ENCODE peak calls at places on chromosome 14, in nine cellular contexts. T is Karpas-422, R is fibroblast of mammary gland, F is cardiac fibroblast, K is GM23248, M is tibial nerve, W is heart left ventricle, Q is GM12865, U is mesendoderm. I is an unnamed sample.

GRCh38 chr14:58771016-58771415 is 133.3 kb downstream of the DACT1 start:
- DNase-seq in T (no peak), R (no peak), F (no peak), K (no peak), M (no peak), W (no peak), Q (no peak), U (peak), I (no peak)

GRCh38 chr14:38336298-38336697 is 80.4 kb upstream of the CLEC14A start:
- DNase-seq in T (no peak), R (no peak), F (no peak), K (peak), M (no peak), W (no peak), Q (no peak), U (no peak), I (no peak)

GRCh38 chr14:21087294-21088091 is 11.0 kb downstream of the ZNF219 start:
- DNase-seq in T (peak), R (peak), F (peak), K (peak), M (no peak), W (no peak), Q (peak), U (peak), I (peak)

GRCh38 chr14:39956372-39956771 is 524.1 kb upstream of the FBXO33 start:
- DNase-seq in T (peak), R (no peak), F (no peak), K (no peak), M (no peak), W (no peak), Q (peak), U (no peak), I (peak)

GRCh38 chr14:54708982-54709381 is 142.1 kb downstream of the SAMD4A start:
- DNase-seq in T (no peak), R (no peak), F (no peak), K (no peak), M (no peak), W (no peak), Q (no peak), U (no peak), I (no peak)

GRCh38 chr14:94918896-94919295 is 149.0 kb upstream of the GSC start:
- DNase-seq in T (no peak), R (peak), F (no peak), K (peak), M (no peak), W (no peak), Q (no peak), U (peak), I (no peak)

GRCh38 chr14:88473791-88474190 is 81.0 kb downstream of the PTPN21 start:
- DNase-seq in T (no peak), R (no peak), F (no peak), K (no peak), M (no peak), W (no peak), Q (no peak), U (peak), I (no peak)

GRCh38 chr14:65040666-65041433 is 54.2 kb downstream of the FNTB start:
- DNase-seq in T (no peak), R (no peak), F (no peak), K (no peak), M (no peak), W (no peak), Q (no peak), U (no peak), I (no peak)

GRCh38 chr14:41280745-41281144 is 325.9 kb upstream of the LRFN5 start:
- DNase-seq in T (peak), R (peak), F (peak), K (peak), M (no peak), W (no peak), Q (no peak), U (peak), I (peak)

GRCh38 chr14:26765768-26766550 is 168.1 kb upstream of the NOVA1 start:
- DNase-seq in T (peak), R (peak), F (peak), K (peak), M (peak), W (peak), Q (no peak), U (peak), I (no peak)

GRCh38 chr14:103311171-103311997 is 22.7 kb upstream of the EIF5 start:
- DNase-seq in T (no peak), R (no peak), F (no peak), K (no peak), M (no peak), W (no peak), Q (no peak), U (no peak), I (no peak)

GRCh38 chr14:61234215-61234916 is 46.8 kb downstream of the TMEM30B start:
- DNase-seq in T (peak), R (no peak), F (no peak), K (no peak), M (no peak), W (no peak), Q (no peak), U (no peak), I (no peak)

GRCh38 chr14:71852201-71852600 is 80.0 kb upstream of the RGS6 start:
- DNase-seq in T (no peak), R (no peak), F (peak), K (no peak), M (no peak), W (no peak), Q (no peak), U (peak), I (peak)

GRCh38 chr14:80316426-80316825 is 105.1 kb upstream of the DIO2 start:
- DNase-seq in T (no peak), R (peak), F (peak), K (peak), M (no peak), W (no peak), Q (no peak), U (no peak), I (no peak)

GRCh38 chr14:104797112-104798044 is 1.8 kb upstream of the AKT1 start:
- DNase-seq in T (peak), R (no peak), F (no peak), K (no peak), M (no peak), W (peak), Q (no peak), U (peak), I (no peak)

GRCh38 chr14:89241265-89241664 is 175.8 kb downstream of the FOXN3 start:
- DNase-seq in T (no peak), R (no peak), F (no peak), K (no peak), M (no peak), W (no peak), Q (no peak), U (no peak), I (no peak)

GRCh38 chr14:55701638-55702037 is 121.6 kb downstream of the KTN1 start:
- DNase-seq in T (peak), R (peak), F (no peak), K (peak), M (no peak), W (no peak), Q (peak), U (no peak), I (no peak)

GRCh38 chr14:102235275-102235897 is 69.6 kb downstream of the MOK start:
- DNase-seq in T (peak), R (peak), F (peak), K (peak), M (peak), W (peak), Q (peak), U (peak), I (peak)

GRCh38 chr14:86038401-86038985 is 508.5 kb downstream of the FLRT2 start:
- DNase-seq in T (peak), R (peak), F (peak), K (peak), M (no peak), W (peak), Q (peak), U (peak), I (peak)

GRCh38 chr14:58626441-58626840 is 11.3 kb upstream of the DACT1 start:
- DNase-seq in T (no peak), R (peak), F (peak), K (peak), M (no peak), W (no peak), Q (no peak), U (no peak), I (no peak)

GRCh38 chr14:68977137-68977740 is 1.9 kb downstream of the ACTN1 start:
- DNase-seq in T (no peak), R (no peak), F (no peak), K (no peak), M (no peak), W (no peak), Q (peak), U (no peak), I (no peak)

GRCh38 chr14:96792581-96792980 is 4.6 kb upstream of the VRK1 start:
- DNase-seq in T (no peak), R (no peak), F (no peak), K (no peak), M (no peak), W (no peak), Q (no peak), U (no peak), I (no peak)

GRCh38 chr14:58914271-58914855 is 274.1 kb upstream of the DAAM1 start:
- DNase-seq in T (no peak), R (no peak), F (no peak), K (no peak), M (no peak), W (no peak), Q (no peak), U (no peak), I (no peak)

GRCh38 chr14:46322076-46322475 is 329.5 kb downstream of the RPL10L start:
- DNase-seq in T (no peak), R (no peak), F (no peak), K (no peak), M (no peak), W (no peak), Q (no peak), U (peak), I (no peak)

GRCh38 chr14:66104486-66104885 is 381.7 kb upstream of the CCDC196 start:
- DNase-seq in T (no peak), R (no peak), F (no peak), K (no peak), M (no peak), W (no peak), Q (no peak), U (peak), I (no peak)

GRCh38 chr14:65849558-65849957 is 437.0 kb downstream of the FUT8 start:
- DNase-seq in T (no peak), R (no peak), F (no peak), K (no peak), M (no peak), W (no peak), Q (no peak), U (peak), I (no peak)

GRCh38 chr14:59252772-59253500 is 64.5 kb downstream of the DAAM1 start:
- DNase-seq in T (no peak), R (peak), F (peak), K (peak), M (no peak), W (no peak), Q (no peak), U (no peak), I (no peak)

GRCh38 chr14:44170099-44170498 is 337.0 kb downstream of the FSCB start:
- DNase-seq in T (no peak), R (no peak), F (peak), K (no peak), M (no peak), W (no peak), Q (no peak), U (no peak), I (no peak)

GRCh38 chr14:65117795-65118746 is 15.8 kb upstream of the MAX start:
- DNase-seq in T (no peak), R (no peak), F (no peak), K (no peak), M (no peak), W (no peak), Q (no peak), U (no peak), I (no peak)

GRCh38 chr14:101743701-101744100 is 17.8 kb upstream of the PPP2R5C start:
- DNase-seq in T (no peak), R (no peak), F (no peak), K (no peak), M (no peak), W (no peak), Q (no peak), U (no peak), I (no peak)

GRCh38 chr14:94573706-94574105 is 7.5 kb upstream of the SERPINA5 start:
- DNase-seq in T (no peak), R (no peak), F (no peak), K (no peak), M (no peak), W (no peak), Q (no peak), U (no peak), I (no peak)

GRCh38 chr14:75196468-75196867 is 20.1 kb upstream of the TMED10 start:
- DNase-seq in T (no peak), R (no peak), F (no peak), K (no peak), M (no peak), W (no peak), Q (no peak), U (no peak), I (no peak)

GRCh38 chr14:105532111-105532623 is 5.8 kb downstream of the TMEM121 start:
- DNase-seq in T (peak), R (no peak), F (no peak), K (no peak), M (no peak), W (no peak), Q (no peak), U (no peak), I (no peak)

GRCh38 chr14:58830121-58830520 is 192.4 kb downstream of the DACT1 start:
- DNase-seq in T (no peak), R (no peak), F (no peak), K (no peak), M (no peak), W (no peak), Q (no peak), U (no peak), I (no peak)

GRCh38 chr14:101444116-101444515 is 117.2 kb upstream of the DIO3 start:
- DNase-seq in T (no peak), R (peak), F (no peak), K (peak), M (no peak), W (no peak), Q (no peak), U (no peak), I (no peak)

DNA sequence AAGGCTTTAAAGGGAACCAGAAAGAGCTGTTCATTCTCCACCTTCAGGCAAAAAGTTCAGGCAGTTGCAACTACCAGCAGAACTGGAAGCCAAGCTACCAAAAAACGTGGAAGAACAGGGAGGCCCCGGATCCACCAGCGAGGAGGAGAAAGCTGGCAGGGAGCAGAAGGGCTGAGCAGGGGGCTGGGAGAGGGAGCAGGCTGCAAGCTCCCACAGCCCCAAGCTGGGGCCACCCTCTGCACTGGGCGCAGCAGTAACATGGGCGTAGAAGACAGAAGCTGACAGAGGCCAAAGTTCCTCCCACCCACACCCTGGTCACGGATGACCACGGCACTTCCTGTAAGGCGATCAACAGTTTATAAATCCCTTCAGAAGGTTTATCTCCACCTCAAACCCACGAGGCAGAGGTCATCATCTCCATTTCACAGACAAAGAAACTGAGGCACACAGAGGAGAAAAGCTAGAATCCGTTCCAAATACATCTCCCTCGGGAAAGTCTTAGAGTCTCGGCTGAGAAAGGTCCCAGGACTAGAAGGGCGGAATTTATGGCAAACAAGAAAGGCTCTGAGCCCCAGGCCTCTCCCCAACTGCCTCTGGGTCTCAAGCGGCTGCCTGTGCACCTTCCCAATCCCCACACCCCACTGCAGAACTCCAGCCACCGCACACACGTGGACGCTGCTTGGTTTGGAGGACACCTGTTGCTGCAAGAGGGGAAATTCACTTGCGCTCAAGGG is 1.8 kb downstream of the CCDC85C start:
- DNase-seq in T (no peak), R (no peak), F (peak), K (peak), M (no peak), W (no peak), Q (no peak), U (no peak), I (no peak)
- H3K4me3 ChIP-seq in T (no peak), R (no peak), F (peak), K (peak), M (no peak), W (peak), Q (no peak), U (no peak), I (no peak)

DNA sequence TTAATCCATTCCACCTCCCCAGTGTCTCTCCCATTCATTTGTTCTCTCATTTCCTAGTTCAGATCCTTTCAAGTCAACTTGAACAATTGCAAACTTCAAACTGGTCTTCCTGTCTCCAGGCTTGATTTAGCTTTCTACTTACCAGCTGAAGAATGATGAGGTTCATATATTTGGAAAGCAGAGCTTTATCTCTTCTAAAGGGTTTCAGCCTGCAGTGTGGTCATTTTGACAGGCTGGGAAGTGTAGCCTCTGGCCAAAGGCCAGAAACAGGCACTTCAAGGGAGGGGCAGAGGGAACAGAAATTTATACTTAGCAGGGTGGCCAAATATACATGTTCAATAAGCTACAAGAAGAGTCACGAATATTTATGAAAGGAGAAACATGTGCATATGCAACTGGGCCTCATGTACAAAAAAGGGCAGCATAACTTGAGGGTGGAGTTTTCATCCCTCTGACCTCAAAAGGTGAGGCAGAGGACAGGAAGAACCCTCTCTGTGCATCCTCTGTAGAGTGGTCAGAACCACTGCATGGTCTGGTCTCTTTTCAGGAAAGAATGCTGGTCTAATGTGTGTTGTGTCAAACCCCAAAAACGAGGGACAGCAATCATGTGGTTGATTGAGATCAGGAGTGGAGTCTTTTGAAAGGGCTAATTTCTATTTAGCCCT is 34.0 kb upstream of the HECTD1 start:
- DNase-seq in T (no peak), R (no peak), F (peak), K (peak), M (no peak), W (no peak), Q (peak), U (no peak), I (no peak)
- H3K4me3 ChIP-seq in T (no peak), R (no peak), F (peak), K (peak), M (no peak), W (no peak), Q (no peak), U (no peak), I (no peak)

GRCh38 chr14:100314724-100315123 is 8.4 kb upstream of the SLC25A47 start:
- DNase-seq in T (no peak), R (no peak), F (no peak), K (no peak), M (no peak), W (no peak), Q (no peak), U (no peak), I (no peak)

GRCh38 chr14:100317389-100317788 is 5.8 kb upstream of the SLC25A47 start:
- DNase-seq in T (no peak), R (no peak), F (no peak), K (no peak), M (no peak), W (no peak), Q (no peak), U (no peak), I (no peak)

GRCh38 chr14:100321473-100322137 is 1.5 kb upstream of the SLC25A47 start:
- DNase-seq in T (no peak), R (no peak), F (no peak), K (no peak), M (no peak), W (peak), Q (no peak), U (no peak), I (no peak)

GRCh38 chr14:100320157-100320856 is 2.8 kb upstream of the SLC25A47 start:
- DNase-seq in T (no peak), R (no peak), F (no peak), K (no peak), M (no peak), W (no peak), Q (no peak), U (no peak), I (no peak)

DNA sequence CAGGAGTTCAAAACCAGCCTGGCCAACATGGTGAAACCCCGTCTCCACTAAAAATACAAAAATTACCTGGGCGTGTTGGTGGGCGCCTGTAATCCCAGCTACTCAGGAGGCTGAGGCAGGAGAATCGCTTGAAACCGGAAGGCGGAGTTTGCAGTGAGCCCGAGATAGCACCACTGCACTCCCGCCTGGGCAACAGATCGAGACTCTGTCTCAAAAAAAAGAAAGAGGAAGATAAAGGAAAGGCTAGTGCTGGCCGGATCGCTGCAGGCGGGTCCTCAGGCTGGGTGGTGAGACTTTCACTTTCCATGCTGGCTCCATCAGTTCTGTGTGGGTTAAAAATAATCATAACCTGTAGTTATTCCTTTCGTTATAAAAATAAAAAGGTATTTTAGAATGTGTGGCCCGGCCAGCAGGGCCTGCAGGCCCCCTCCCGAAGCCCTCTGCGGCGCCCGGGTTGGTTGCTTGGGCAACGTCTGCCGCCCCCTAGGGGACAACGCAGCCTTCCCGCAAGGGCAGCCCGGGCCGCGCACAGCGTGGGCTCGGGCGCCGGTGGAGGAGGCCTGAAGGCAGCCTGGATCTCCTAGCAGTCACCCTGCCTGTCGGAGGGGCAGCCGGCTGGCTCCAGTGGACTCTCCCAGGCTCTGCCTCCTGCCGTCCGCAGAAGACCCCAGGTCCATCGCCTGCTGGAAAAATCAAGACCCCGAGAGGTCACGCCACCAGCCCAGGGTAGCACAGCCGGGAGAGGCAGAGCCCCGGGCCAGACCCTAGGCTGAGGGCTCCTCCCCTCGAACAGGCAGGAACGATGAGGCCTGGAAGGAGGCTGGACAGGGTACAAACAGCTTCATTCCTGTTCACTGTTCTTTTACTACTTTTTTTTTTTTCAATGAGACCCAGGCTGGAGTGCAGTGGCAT is 5.0 kb upstream of the SLC25A47 start:
- DNase-seq in T (peak), R (peak), F (peak), K (peak), M (no peak), W (peak), Q (peak), U (peak), I (peak)
- H3K4me3 ChIP-seq in T (peak), R (peak), F (peak), K (peak), M (peak), W (peak), Q (peak), U (no peak), I (no peak)

DNA sequence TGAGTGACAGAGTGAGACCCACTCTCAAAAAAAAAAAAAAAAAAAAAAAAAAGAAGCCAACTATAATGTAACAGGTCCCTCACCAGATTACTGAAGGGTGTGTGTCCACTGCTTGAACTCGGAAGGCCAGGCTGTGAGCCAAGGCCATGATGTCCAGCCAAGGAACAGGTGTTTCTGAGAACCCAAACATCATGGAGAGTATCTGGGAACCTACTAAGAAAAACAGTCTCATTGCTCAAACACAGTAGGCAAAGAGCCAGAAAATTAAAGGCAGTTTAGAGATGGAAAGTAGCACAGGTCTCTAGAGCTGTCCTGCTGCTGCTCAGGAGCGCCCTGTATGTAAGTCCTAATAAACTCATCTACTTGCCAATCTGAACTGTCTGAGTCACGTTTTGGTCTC is 12.5 kb upstream of the MAP4K5 start:
- DNase-seq in T (no peak), R (no peak), F (no peak), K (no peak), M (peak), W (no peak), Q (no peak), U (no peak), I (no peak)
- H3K4me3 ChIP-seq in T (no peak), R (no peak), F (no peak), K (no peak), M (no peak), W (no peak), Q (no peak), U (no peak), I (no peak)

GRCh38 chr14:77031680-77032482 is 3.4 kb upstream of the IRF2BPL start:
- DNase-seq in T (no peak), R (peak), F (peak), K (peak), M (no peak), W (peak), Q (no peak), U (no peak), I (no peak)
- H3K4me3 ChIP-seq in T (no peak), R (no peak), F (no peak), K (peak), M (no peak), W (no peak), Q (no peak), U (no peak), I (peak)